ENCODE peak calls at places on chromosome 3, in four cellular contexts. B is right cardiac atrium; T is activated naive CD4-positive, alpha-beta T cell treated with anti-CD3 and anti-CD28 coated beads, Interleukin-2, amount 50 U/mL, for 72 hours; V is upper lobe of left lung. Y is an unnamed sample.
A peak's percentile ranks its signal among the peaks of the same experiment; 100 is the strongest.

GRCh38 chr3:195259146-195259563 is 11.8 kb downstream of the XXYLT1 start:
- ATAC-seq in B (no peak), T (no peak), V (peak; percentile 27), Y (peak; percentile 0)

GRCh38 chr3:156474560-156475389 is 80.1 kb downstream of the SSR3 start:
- ATAC-seq in B (no peak), T (no peak), V (no peak), Y (no peak)

GRCh38 chr3:170317954-170318353 is 39.6 kb upstream of the SKIL start:
- ATAC-seq in B (no peak), T (no peak), V (no peak), Y (no peak)

GRCh38 chr3:52495096-52495495 is at the start of gene STAB1:
- ATAC-seq in B (peak; percentile 73), T (no peak), V (peak; percentile 4), Y (no peak)

GRCh38 chr3:18739098-18739431 is 313.9 kb upstream of the SATB1 start:
- ATAC-seq in B (no peak), T (peak; percentile 66), V (no peak), Y (peak; percentile 54)

GRCh38 chr3:76436895-76437294 is 603.0 kb upstream of the ROBO2 start:
- ATAC-seq in B (no peak), T (no peak), V (no peak), Y (no peak)

GRCh38 chr3:8519156-8519555 is 17.5 kb downstream of the LMCD1 start:
- ATAC-seq in B (no peak), T (no peak), V (no peak), Y (no peak)

GRCh38 chr3:57726395-57726794 is 29.7 kb upstream of the SLMAP start:
- ATAC-seq in B (no peak), T (no peak), V (no peak), Y (no peak)